ENCODE peak calls at places on chromosomes 5 and 9, in five cellular contexts. One of them, this sample, is unnamed. For H3K9me3, the result is how much of the 10 kb centered on the place peaks cover.

GRCh38 chr9:136726631-136727191 is 14.3 kb downstream of the DIPK1B start:
- DNase-seq in H1: no peak
- DNase-seq in H9: no peak
- DNase-seq in mesenchymal stem cell: peak
- DNase-seq in IMR-90: peak
- DNase-seq in this sample: no peak

GRCh38 chr5:53884411-53884810 is 324.0 kb downstream of the NDUFS4 start:
- DNase-seq in H1: no peak
- DNase-seq in H9: no peak
- DNase-seq in mesenchymal stem cell: no peak
- DNase-seq in IMR-90: no peak
- DNase-seq in this sample: no peak

GRCh38 chr5:40436535-40437237 is 243.0 kb upstream of the PTGER4 start:
- DNase-seq in mesenchymal stem cell: no peak
- DNase-seq in H1: no peak
- DNase-seq in IMR-90: no peak
- DNase-seq in H9: no peak
- DNase-seq in this sample: no peak

GRCh38 chr9:31700252-31701045 is 684.0 kb upstream of the ACO1 start:
- DNase-seq in H9: no peak
- DNase-seq in IMR-90: no peak
- DNase-seq in H1: no peak
- DNase-seq in mesenchymal stem cell: no peak
- DNase-seq in this sample: no peak

GRCh38 chr5:141192110-141192725 is at the start of gene PCDHB10:
- DNase-seq in H9: peak
- DNase-seq in IMR-90: peak
- DNase-seq in H1: no peak
- DNase-seq in mesenchymal stem cell: peak
- DNase-seq in this sample: peak

GRCh38 chr9:131701789-131702337 is 38.0 kb downstream of the RAPGEF1 start:
- DNase-seq in H1: peak
- DNase-seq in mesenchymal stem cell: peak
- DNase-seq in IMR-90: peak
- DNase-seq in H9: peak
- DNase-seq in this sample: no peak

GRCh38 chr5:5409151-5409810 is 13.2 kb upstream of the ICE1 start:
- DNase-seq in H9: no peak
- DNase-seq in H1: no peak
- DNase-seq in mesenchymal stem cell: peak
- DNase-seq in IMR-90: peak
- DNase-seq in this sample: peak

GRCh38 chr9:33731142-33731541 is 64.2 kb upstream of the PRSS3 start:
- DNase-seq in IMR-90: no peak
- DNase-seq in mesenchymal stem cell: no peak
- DNase-seq in H1: no peak
- DNase-seq in H9: no peak
- DNase-seq in this sample: no peak

GRCh38 chr5:144141581-144141980 is 28.9 kb downstream of the YIPF5 start:
- DNase-seq in H1: no peak
- DNase-seq in H9: no peak
- DNase-seq in IMR-90: no peak
- DNase-seq in mesenchymal stem cell: no peak
- DNase-seq in this sample: no peak

GRCh38 chr5:146825033-146825432 is 53.5 kb downstream of the PPP2R2B start:
- DNase-seq in IMR-90: peak
- DNase-seq in H9: peak
- DNase-seq in H1: no peak
- DNase-seq in mesenchymal stem cell: peak
- DNase-seq in this sample: peak

GRCh38 chr9:16720386-16720785 is 150.1 kb downstream of the BNC2 start:
- DNase-seq in IMR-90: no peak
- DNase-seq in H1: no peak
- DNase-seq in H9: no peak
- DNase-seq in mesenchymal stem cell: no peak
- DNase-seq in this sample: no peak

GRCh38 chr9:16718296-16718695 is 152.2 kb downstream of the BNC2 start:
- DNase-seq in mesenchymal stem cell: no peak
- DNase-seq in H9: no peak
- DNase-seq in IMR-90: peak
- DNase-seq in H1: no peak
- DNase-seq in this sample: no peak

GRCh38 chr9:16718952-16719351 is 151.5 kb downstream of the BNC2 start:
- DNase-seq in IMR-90: peak
- DNase-seq in H9: no peak
- DNase-seq in H1: no peak
- DNase-seq in mesenchymal stem cell: no peak
- DNase-seq in this sample: no peak

GRCh38 chr9:16721972-16722371 is 148.5 kb downstream of the BNC2 start:
- DNase-seq in H1: no peak
- DNase-seq in H9: no peak
- DNase-seq in mesenchymal stem cell: peak
- DNase-seq in IMR-90: peak
- DNase-seq in this sample: no peak

DNA sequence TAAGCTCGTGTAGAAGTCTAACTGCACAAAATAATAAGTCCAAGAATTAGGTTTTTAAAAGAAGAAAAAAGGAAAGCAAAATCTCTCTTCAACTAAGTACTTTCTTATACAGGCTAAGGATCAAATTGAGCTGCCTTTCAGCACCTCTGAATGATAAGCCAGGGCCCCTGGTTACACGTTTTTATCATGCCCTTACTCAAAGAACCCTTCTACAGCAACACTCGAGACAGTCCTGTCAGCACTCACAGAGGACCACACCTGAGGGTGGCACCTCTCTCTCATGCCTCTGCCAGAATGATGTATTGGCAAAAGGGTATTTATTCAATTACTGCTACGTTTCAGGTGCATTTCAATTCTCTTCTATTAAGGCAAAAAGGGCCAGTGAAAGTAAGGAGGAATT is 150.5 kb downstream of the BNC2 start:
- DNase-seq in H9: no peak
- DNase-seq in H1: no peak
- DNase-seq in mesenchymal stem cell: no peak
- DNase-seq in IMR-90: no peak
- DNase-seq in this sample: no peak
- H3K9ac ChIP-seq in H9: no peak
- H3K9ac ChIP-seq in H1: no peak
- H3K9ac ChIP-seq in mesenchymal stem cell: peak
- H3K9ac ChIP-seq in IMR-90: no peak
- H3K9ac ChIP-seq in this sample: no peak

GRCh38 chr5:179229331-179229761 is 115.9 kb downstream of the ADAMTS2 start:
- DNase-seq in H9: peak
- DNase-seq in IMR-90: no peak
- DNase-seq in H1: no peak
- DNase-seq in mesenchymal stem cell: no peak
- DNase-seq in this sample: no peak

GRCh38 chr5:179227196-179227577 is 118.1 kb downstream of the ADAMTS2 start:
- DNase-seq in H1: no peak
- DNase-seq in IMR-90: no peak
- DNase-seq in mesenchymal stem cell: no peak
- DNase-seq in H9: peak
- DNase-seq in this sample: no peak

GRCh38 chr5:179226696-179227095 is 118.6 kb downstream of the ADAMTS2 start:
- DNase-seq in H9: peak
- DNase-seq in H1: no peak
- DNase-seq in mesenchymal stem cell: no peak
- DNase-seq in IMR-90: no peak
- DNase-seq in this sample: no peak

GRCh38 chr5:179228341-179229121 is 116.7 kb downstream of the ADAMTS2 start:
- DNase-seq in mesenchymal stem cell: no peak
- DNase-seq in H1: no peak
- DNase-seq in H9: peak
- DNase-seq in IMR-90: no peak
- DNase-seq in this sample: no peak

DNA sequence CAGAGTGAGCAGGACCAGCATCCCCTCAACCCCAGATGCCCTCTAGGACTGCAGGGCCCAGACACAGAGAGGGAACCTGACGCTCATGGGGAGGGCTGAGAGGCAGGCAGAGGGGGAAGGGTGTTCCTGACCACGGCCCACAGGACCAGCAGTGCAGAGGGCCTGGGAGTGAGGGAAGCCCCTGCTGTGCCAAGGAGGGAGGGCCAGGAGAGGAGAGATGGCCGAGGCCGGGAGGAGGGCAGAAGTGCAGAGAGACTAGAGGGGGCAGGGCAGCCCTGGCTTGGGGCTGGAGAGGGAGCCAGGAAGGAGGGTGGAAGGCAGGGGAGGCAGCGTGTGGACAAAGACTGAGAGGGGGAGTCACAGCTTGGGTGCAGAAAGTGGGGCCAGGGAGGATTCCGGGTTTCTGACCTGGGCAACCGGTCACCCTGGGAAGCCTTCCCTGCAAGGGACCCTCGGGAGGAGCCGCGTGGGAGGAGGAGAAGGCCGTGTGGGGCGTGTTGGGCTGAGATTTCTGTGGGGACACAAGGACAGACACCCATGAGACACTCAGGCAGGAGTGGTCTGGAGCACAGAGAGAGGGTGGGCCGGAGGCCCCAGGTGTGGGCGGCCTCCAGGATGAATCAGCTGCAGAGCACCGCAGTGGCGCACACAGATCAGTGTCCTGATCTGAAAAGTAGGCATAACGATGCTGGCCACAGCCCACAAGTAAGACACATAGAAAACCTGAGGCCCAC is 117.5 kb downstream of the ADAMTS2 start:
- DNase-seq in H1: no peak
- DNase-seq in mesenchymal stem cell: no peak
- DNase-seq in IMR-90: no peak
- DNase-seq in H9: peak
- DNase-seq in this sample: no peak
- H3K9me3 ChIP-seq in H1: under half
- H3K9me3 ChIP-seq in mesenchymal stem cell: under half
- H3K9me3 ChIP-seq in IMR-90: under half
- H3K9me3 ChIP-seq in H9: under half
- H3K9me3 ChIP-seq in this sample: under half

GRCh38 chr5:18487928-18488480 is 853.7 kb downstream of the TAF11L14 start:
- DNase-seq in H9: no peak
- DNase-seq in IMR-90: no peak
- DNase-seq in mesenchymal stem cell: peak
- DNase-seq in H1: no peak
- DNase-seq in this sample: no peak
- H2BK15ac ChIP-seq in H9: no peak
- H2BK15ac ChIP-seq in IMR-90: no peak
- H2BK15ac ChIP-seq in mesenchymal stem cell: no peak
- H2BK15ac ChIP-seq in H1: no peak
- H2BK15ac ChIP-seq in this sample: no peak

DNA sequence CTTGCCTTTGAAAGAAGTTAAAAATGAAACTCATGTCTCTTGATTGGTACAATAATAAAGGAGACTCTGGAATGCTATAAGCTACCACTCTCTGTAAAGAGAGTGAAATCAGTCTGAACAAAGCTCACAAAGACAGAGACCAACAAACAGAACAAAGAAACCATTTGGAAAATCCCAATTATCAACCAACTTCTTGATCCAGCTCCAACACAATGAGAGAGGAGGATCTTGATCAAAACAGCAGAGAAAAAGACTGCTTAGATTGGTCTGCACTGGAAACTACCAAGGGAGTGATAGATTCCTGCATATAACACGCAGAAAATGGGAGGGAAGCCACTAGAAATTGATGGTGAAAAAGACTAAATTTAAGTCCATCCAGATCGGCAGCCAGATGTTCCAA is 23.1 kb upstream of the RNF38 start:
- DNase-seq in H9: no peak
- DNase-seq in H1: no peak
- DNase-seq in IMR-90: no peak
- DNase-seq in mesenchymal stem cell: no peak
- DNase-seq in this sample: no peak
- H3K9ac ChIP-seq in H9: no peak
- H3K9ac ChIP-seq in H1: no peak
- H3K9ac ChIP-seq in IMR-90: no peak
- H3K9ac ChIP-seq in mesenchymal stem cell: no peak
- H3K9ac ChIP-seq in this sample: no peak